ENCODE peak calls at places on chromosomes 5 and 9, in ten cellular contexts. L, G, B, Q, R, N, M, Y, K and F are unnamed samples.

GRCh38 chr9:121317737-121318630 is 50.0 kb downstream of the GSN start:
- DNase-seq in M (peak; percentile 79), R (peak; percentile 78), G (no peak), Q (no peak), N (no peak), L (no peak), B (no peak), Y (no peak), K (no peak), F (no peak)

GRCh38 chr5:36777105-36777757 is 99.3 kb upstream of the NIPBL start:
- DNase-seq in G (peak; percentile 11), L (peak; percentile 27), Y (no peak), K (peak; percentile 50), M (no peak), Q (no peak), N (peak; percentile 49), B (peak; percentile 6), R (no peak), F (no peak)

GRCh38 chr9:109861918-109862317 is 81.9 kb downstream of the PALM2AKAP2 start:
- DNase-seq in G (no peak), M (no peak), Y (no peak), R (no peak), B (peak; percentile 77), L (no peak), Q (no peak), K (no peak), N (no peak), F (no peak)

GRCh38 chr5:29054282-29054681 is 2015.9 kb upstream of the CDH9 start:
- DNase-seq in B (no peak), Q (no peak), N (no peak), K (no peak), R (no peak), M (no peak), G (no peak), L (no peak), Y (no peak), F (no peak)

GRCh38 chr9:31153250-31153840 is 1231.1 kb upstream of the ACO1 start:
- DNase-seq in Y (no peak), K (no peak), M (no peak), B (no peak), R (no peak), G (no peak), L (no peak), N (no peak), Q (no peak), F (no peak)

GRCh38 chr5:54275361-54275760 is 35.0 kb downstream of the ARL15 start:
- DNase-seq in K (no peak), N (no peak), B (no peak), Y (no peak), R (no peak), G (no peak), Q (no peak), L (peak; percentile 65), M (no peak), F (no peak)

GRCh38 chr9:133485531-133486260 is 6.8 kb upstream of the SLC2A6 start:
- DNase-seq in R (no peak), G (peak; percentile 58), N (no peak), M (no peak), Y (no peak), B (no peak), K (no peak), L (no peak), Q (peak; percentile 27), F (no peak)

GRCh38 chr9:122819326-122819725 is 9.1 kb downstream of the PDCL start:
- DNase-seq in R (no peak), Q (no peak), B (no peak), G (no peak), M (no peak), L (peak; percentile 79), Y (no peak), K (peak; percentile 89), N (peak; percentile 12), F (no peak)

GRCh38 chr5:15694694-15695093 is 194.7 kb downstream of the FBXL7 start:
- DNase-seq in R (no peak), Y (no peak), L (peak; percentile 47), G (no peak), N (no peak), Q (no peak), B (peak; percentile 67), M (no peak), K (peak; percentile 24), F (no peak)

GRCh38 chr5:15693036-15693728 is 193.2 kb downstream of the FBXL7 start:
- DNase-seq in N (no peak), Y (no peak), B (no peak), K (no peak), R (no peak), Q (no peak), M (no peak), G (no peak), L (peak; percentile 46), F (no peak)

GRCh38 chr5:15691536-15691935 is 191.6 kb downstream of the FBXL7 start:
- DNase-seq in R (no peak), K (no peak), Y (no peak), L (peak; percentile 60), N (no peak), B (peak; percentile 89), M (no peak), G (no peak), Q (no peak), F (no peak)

GRCh38 chr5:15695171-15695676 is 195.2 kb downstream of the FBXL7 start:
- DNase-seq in Q (no peak), R (no peak), L (peak; percentile 50), Y (no peak), M (no peak), B (peak; percentile 63), N (no peak), G (no peak), K (peak; percentile 17), F (no peak)

DNA sequence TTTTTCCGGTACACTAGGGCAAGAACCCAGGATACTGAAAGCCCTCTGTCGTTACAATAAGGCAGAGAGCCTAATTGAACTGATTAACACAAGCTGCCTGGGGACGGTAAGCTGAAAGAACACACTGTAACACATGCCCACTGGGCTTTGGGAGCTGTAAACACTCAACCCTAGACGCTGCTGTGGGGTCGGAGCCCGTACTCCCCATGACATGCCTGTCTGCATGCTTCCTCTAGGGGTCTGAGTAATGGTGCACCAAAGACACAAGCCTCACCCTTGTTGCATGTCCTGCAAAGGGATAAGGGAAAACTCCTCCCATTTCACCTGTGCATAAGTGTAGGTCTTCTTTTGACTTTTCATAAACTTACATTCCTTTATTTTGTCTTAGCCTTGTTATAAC is 194.0 kb downstream of the FBXL7 start:
- DNase-seq in M (no peak), L (no peak), Y (no peak), R (no peak), G (no peak), N (no peak), B (no peak), Q (no peak), K (no peak), F (no peak)
- TF ChIP-seq CTCF in M (no peak), L (no peak), Y (no peak), R (no peak), G (no peak), N (no peak), B (no peak), Q (no peak), K (no peak), F (no peak)

DNA sequence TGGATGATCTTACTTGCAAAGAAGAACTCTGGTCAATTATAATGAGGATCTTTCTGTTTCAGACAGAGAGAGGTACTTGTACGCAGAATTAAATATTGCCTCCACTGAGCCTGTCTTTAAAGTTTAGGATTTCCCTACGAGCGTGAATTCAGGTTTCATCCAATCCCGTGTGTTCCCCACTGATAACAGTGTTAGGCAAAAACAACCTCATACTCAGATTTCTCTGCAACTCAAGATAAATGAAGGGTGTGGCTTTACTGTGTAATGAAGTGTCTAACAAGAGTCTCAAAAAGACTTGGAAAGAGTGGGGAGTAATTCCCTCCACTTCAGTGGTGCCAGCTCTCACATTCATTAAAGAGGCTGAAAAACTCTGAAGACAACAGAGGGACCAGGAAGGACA is 53.2 kb upstream of the ACO1 start:
- DNase-seq in M (no peak), K (no peak), Y (no peak), N (no peak), B (no peak), R (no peak), Q (no peak), G (no peak), L (no peak), F (no peak)
- TF ChIP-seq CTCF in M (no peak), K (no peak), Y (no peak), N (no peak), B (no peak), R (no peak), Q (no peak), G (no peak), L (no peak), F (no peak)

GRCh38 chr9:98862936-98863335 is 55.5 kb downstream of the GALNT12 start:
- DNase-seq in G (no peak), K (no peak), L (no peak), M (no peak), Q (no peak), R (no peak), B (peak; percentile 29), Y (no peak), N (no peak), F (no peak)

GRCh38 chr9:98859941-98860340 is 52.5 kb downstream of the GALNT12 start:
- DNase-seq in N (no peak), Y (no peak), K (no peak), M (no peak), G (no peak), Q (no peak), B (no peak), R (no peak), L (no peak), F (no peak)

GRCh38 chr9:98864257-98865180 is 57.0 kb downstream of the GALNT12 start:
- DNase-seq in Q (no peak), Y (no peak), N (no peak), R (no peak), G (no peak), M (no peak), K (no peak), L (peak; percentile 66), B (peak; percentile 88), F (no peak)

GRCh38 chr9:98861881-98862501 is 54.5 kb downstream of the GALNT12 start:
- DNase-seq in M (no peak), B (peak; percentile 99), N (peak; percentile 93), L (peak; percentile 83), R (no peak), G (peak; percentile 11), Q (no peak), K (no peak), Y (no peak), F (no peak)

DNA sequence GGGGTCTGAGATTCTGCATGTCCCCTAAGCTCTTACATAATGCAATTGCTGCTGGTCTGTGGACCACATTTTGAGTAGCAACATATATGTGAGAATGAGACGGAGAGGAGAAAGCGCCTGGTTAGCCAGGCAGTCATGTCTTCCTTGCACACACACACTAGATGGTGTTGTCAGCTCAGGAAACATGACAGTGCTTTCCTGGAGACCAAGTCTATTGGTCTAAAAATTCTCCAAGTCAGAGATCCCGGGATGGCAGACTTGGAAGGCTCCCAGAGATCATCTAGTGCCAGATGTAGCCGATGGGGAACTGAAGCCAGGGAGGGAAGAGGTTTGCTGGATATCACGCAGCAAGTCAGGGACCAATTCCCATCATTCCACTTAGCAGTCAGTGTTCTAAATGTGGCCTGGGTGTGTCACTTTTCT is 53.4 kb downstream of the GALNT12 start:
- DNase-seq in L (peak; percentile 95), Y (no peak), B (peak; percentile 99), N (peak; percentile 70), K (peak; percentile 24), Q (no peak), M (peak; percentile 31), R (peak; percentile 88), G (peak; percentile 9), F (no peak)
- TF ChIP-seq CTCF in L (peak; percentile 92), Y (peak; percentile 69), B (peak; percentile 79), N (peak; percentile 57), K (peak; percentile 11), Q (no peak), M (no peak), R (peak; percentile 32), G (no peak), F (no peak)

GRCh38 chr9:114287001-114287762 is 35.7 kb upstream of the ORM1 start:
- DNase-seq in B (no peak), Q (no peak), G (no peak), R (peak; percentile 56), M (no peak), K (no peak), N (no peak), Y (peak; percentile 30), L (no peak), F (peak; percentile 21)
- TF ChIP-seq CTCF in B (no peak), Q (no peak), G (no peak), R (no peak), M (no peak), K (no peak), N (no peak), Y (no peak), L (no peak), F (no peak)